ENCODE peak calls at places on chromosomes 2 and 18, in four cellular contexts. N is HCT116, B is SK-N-SH, O is GM12878. A is an unnamed sample.

GRCh38 chr2:185132501-185133041 is 534.2 kb downstream of the ZNF804A start:
- DNase-seq in B (no peak), N (no peak), O (no peak), A (peak; percentile 2)

GRCh38 chr2:63643486-63643885 is 54.7 kb downstream of the MDH1 start:
- DNase-seq in B (no peak), N (no peak), O (no peak), A (no peak)

GRCh38 chr2:106126705-106127281 is 67.3 kb downstream of the UXS1 start:
- DNase-seq in N (no peak), B (no peak), O (no peak), A (no peak)

GRCh38 chr2:160492401-160493226 is 993 bp downstream of the RBMS1 start:
- DNase-seq in O (no peak), N (peak; percentile 13), B (peak; percentile 82), A (peak; percentile 93)

GRCh38 chr2:42755161-42755900 is 8.6 kb downstream of the OXER1 start:
- DNase-seq in B (peak; percentile 56), O (no peak), N (no peak), A (no peak)

GRCh38 chr2:189952536-189953109 is 109.9 kb downstream of the MSTN start:
- DNase-seq in O (peak; percentile 65), N (no peak), B (no peak), A (no peak)

GRCh38 chr2:10252651-10253050 is 50.1 kb upstream of the HPCAL1 start:
- DNase-seq in B (no peak), N (no peak), O (no peak), A (no peak)

GRCh38 chr2:233409286-233409991 is 55.1 kb downstream of the DGKD start:
- DNase-seq in N (no peak), B (no peak), O (no peak), A (no peak)

GRCh38 chr2:30110773-30111172 is 36.0 kb upstream of the YPEL5 start:
- DNase-seq in B (no peak), O (no peak), N (no peak), A (no peak)

GRCh38 chr18:685438-685837 is 27.0 kb downstream of the ENOSF1 start:
- DNase-seq in O (no peak), B (no peak), N (peak; percentile 13), A (peak; percentile 52)

GRCh38 chr2:160252278-160252887 is 52.3 kb upstream of the ITGB6 start:
- DNase-seq in O (no peak), N (peak; percentile 34), B (peak; percentile 51), A (peak; percentile 62)

GRCh38 chr18:41324020-41324791 is 630.8 kb upstream of the PIK3C3 start:
- DNase-seq in B (no peak), N (no peak), O (no peak), A (no peak)

GRCh38 chr18:63410792-63411191 is 11.5 kb downstream of the VPS4B start:
- DNase-seq in O (no peak), B (no peak), N (no peak), A (no peak)

GRCh38 chr2:239671471-239671870 is 270.7 kb upstream of the HDAC4 start:
- DNase-seq in B (no peak), N (no peak), O (no peak), A (no peak)

GRCh38 chr2:198762456-198762855 is 695.3 kb downstream of the SATB2 start:
- DNase-seq in N (no peak), B (no peak), O (no peak), A (no peak)

GRCh38 chr2:48420512-48421197 is 109.3 kb upstream of the STON1 start:
- DNase-seq in N (peak; percentile 70), O (no peak), B (peak; percentile 92), A (peak; percentile 94)

GRCh38 chr2:37283207-37283606 is 41.4 kb downstream of the PRKD3 start:
- DNase-seq in N (no peak), O (no peak), B (no peak), A (no peak)

GRCh38 chr2:241865957-241866858 is 3.3 kb upstream of the RTP5 start:
- DNase-seq in O (no peak), B (peak; percentile 82), N (no peak), A (peak; percentile 71)
- H2AFZ ChIP-seq in O (no peak overlapping the region), B (no peak overlapping the region), N (no peak overlapping the region), A (peak overlapping the region; percentile 81)

GRCh38 chr18:79452991-79453645 is 57.4 kb downstream of the NFATC1 start:
- DNase-seq in B (no peak), N (no peak), O (no peak), A (no peak)
- TF ChIP-seq REST in B (no peak), N (no peak), O (no peak), A (no peak)

GRCh38 chr2:166972002-166972401 is 83.7 kb downstream of the XIRP2 start:
- DNase-seq in N (no peak), O (no peak), B (no peak), A (peak; percentile 14)
- H2AFZ ChIP-seq in N (no peak overlapping the region), O (no peak overlapping the region), B (no peak overlapping the region), A (peak overlapping the region; percentile 2)

GRCh38 chr2:98348066-98348561 is 1.9 kb downstream of the CNGA3 start:
- DNase-seq in O (no peak), N (no peak), B (peak; percentile 28), A (peak; percentile 86)
- TF ChIP-seq REST in O (no peak), N (no peak), B (no peak), A (no peak)

GRCh38 chr2:28648147-28648546 is 103.5 kb upstream of the PPP1CB start:
- DNase-seq in O (no peak), N (no peak), B (no peak), A (no peak)
- H2AFZ ChIP-seq in O (no peak overlapping the region), N (no peak overlapping the region), B (no peak overlapping the region), A (no peak overlapping the region)

DNA sequence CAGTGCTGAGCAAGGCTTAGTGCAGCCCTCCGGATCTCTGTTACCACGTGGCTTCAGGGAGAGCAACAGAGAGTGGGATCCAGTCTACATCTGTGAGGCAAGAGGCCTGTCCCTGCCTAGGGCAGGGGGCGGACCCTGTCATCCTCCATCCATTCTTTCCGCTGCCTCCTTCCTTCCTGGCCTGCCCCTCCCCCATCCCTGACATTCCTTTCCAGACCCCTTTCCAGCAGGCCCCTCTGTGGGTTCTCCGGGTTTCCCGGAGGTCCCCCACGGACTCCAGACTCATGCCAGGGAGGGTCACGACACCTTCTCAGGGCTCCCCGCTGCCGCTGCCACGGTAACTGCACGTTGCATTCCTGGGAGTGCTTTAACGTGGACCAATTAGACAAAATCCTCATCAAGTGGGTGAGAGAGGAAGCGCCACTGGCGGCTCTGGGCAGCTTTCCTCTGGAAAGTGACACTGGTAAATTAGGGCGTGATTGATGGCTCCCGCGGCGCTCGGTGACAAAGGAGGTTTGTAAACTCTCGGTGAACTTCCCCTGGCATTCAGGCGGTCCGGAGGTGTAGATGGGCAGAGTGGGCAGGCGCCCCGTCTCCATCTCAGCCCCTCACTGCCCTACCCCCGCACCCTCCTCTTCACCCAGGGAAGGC is 11.4 kb downstream of the ATOH8 start:
- DNase-seq in O (no peak), N (no peak), B (peak; percentile 60), A (peak; percentile 78)
- TF ChIP-seq REST in O (no peak), N (no peak), B (no peak), A (no peak)

GRCh38 chr2:182229288-182229687 is 197.5 kb downstream of the PDE1A start:
- DNase-seq in B (no peak), N (no peak), O (no peak), A (no peak)
- H2AFZ ChIP-seq in B (no peak overlapping the region), N (no peak overlapping the region), O (no peak overlapping the region), A (no peak overlapping the region)

DNA sequence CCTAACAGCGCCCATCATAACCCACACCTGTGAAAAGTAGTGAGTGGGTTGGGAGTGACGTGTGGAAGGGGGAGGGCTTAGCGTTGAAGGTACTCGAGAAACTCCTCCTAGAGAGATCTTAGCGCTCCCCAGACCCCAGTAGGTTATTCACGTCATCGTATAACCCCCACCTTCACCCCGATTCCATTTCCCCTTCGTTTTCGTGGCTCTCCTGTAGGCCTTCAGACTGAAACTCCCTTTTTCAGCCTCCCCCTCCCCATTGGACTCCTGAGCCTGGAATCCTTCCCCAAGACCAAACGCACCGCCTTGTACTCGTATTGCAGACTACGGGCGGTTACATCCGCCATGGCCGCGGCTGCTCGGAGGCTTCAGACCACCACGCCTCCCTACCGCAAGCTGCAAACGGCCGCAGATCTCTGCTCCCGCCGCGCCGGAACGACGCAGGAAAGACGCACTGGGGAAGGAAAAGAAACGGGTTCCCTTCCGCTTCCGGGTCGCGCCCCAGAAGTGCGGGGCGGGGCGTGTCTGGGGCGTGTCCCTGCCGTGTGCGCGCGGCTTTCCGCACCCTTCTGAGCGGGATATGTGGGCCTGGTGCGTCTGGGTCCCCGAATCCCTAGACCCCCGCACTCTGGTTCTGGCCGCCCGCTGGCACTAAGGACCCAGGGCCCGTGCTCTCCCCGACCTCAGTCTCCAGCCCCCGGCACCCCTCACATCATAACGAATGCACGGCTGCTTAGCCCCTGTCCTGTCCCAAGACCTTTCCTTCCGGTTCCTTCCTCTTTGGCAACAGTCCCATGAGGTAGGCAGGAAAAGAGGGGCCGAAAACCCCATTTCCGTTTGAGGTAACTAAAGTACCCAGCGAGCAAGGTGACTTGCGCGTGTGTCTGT is at the start of gene SNRNP200:
- DNase-seq in O (no peak), N (peak; percentile 69), B (peak; percentile 91), A (peak; percentile 94)
- TF ChIP-seq REST in O (no peak), N (no peak), B (no peak), A (no peak)